ENCODE peak calls at places on chromosomes 16 and 17, in eight cellular contexts. Y, N, Z, H, K, O, L and J are unnamed samples. For H3K9me3, the result is how much of the 10 kb centered on the place peaks cover.

GRCh38 chr16:87431926-87432325 is 39.8 kb downstream of the MAP1LC3B start:
- DNase-seq in K (no peak), Z (no peak), Y (no peak), O (no peak), N (no peak), L (peak), H (no peak), J (peak)

GRCh38 chr16:85746431-85747227 is 4.3 kb downstream of the C16orf74 start:
- DNase-seq in L (no peak), N (no peak), O (no peak), H (no peak), Z (no peak), Y (no peak), K (no peak), J (peak)

GRCh38 chr17:45247429-45248131 is 14.3 kb downstream of the SPATA32 start:
- DNase-seq in N (peak), K (peak), O (peak), Z (peak), Y (peak), H (peak), L (peak), J (no peak)

GRCh38 chr16:55480228-55480655 is 1.2 kb downstream of the MMP2 start:
- DNase-seq in N (peak), L (peak), O (peak), H (no peak), Z (peak), K (no peak), Y (peak), J (peak)

GRCh38 chr17:57685499-57686132 is 59.5 kb downstream of the CCDC182 start:
- DNase-seq in H (no peak), O (no peak), N (no peak), Z (no peak), L (no peak), K (no peak), Y (no peak), J (no peak)

GRCh38 chr17:42268236-42268635 is 8.0 kb downstream of the STAT5B start:
- DNase-seq in H (no peak), N (no peak), Y (no peak), K (no peak), O (no peak), Z (no peak), L (no peak), J (no peak)

GRCh38 chr17:73232587-73233373 is 28.9 kb downstream of the CPSF4L start:
- DNase-seq in L (peak), O (peak), K (no peak), H (peak), Y (peak), N (no peak), Z (no peak), J (peak)

GRCh38 chr16:86080982-86081381 is 182.0 kb downstream of the IRF8 start:
- DNase-seq in Z (no peak), O (no peak), H (no peak), L (no peak), N (no peak), K (no peak), Y (no peak), J (no peak)

GRCh38 chr17:992933-993332 is 4.0 kb upstream of the TIMM22 start:
- DNase-seq in Z (no peak), N (no peak), K (no peak), H (no peak), O (no peak), L (no peak), Y (no peak), J (no peak)

GRCh38 chr17:38893612-38894011 is 23.8 kb downstream of the LASP1 start:
- DNase-seq in H (no peak), L (no peak), O (peak), N (no peak), K (no peak), Y (peak), Z (peak), J (no peak)

GRCh38 chr17:72764632-72765041 is 327.9 kb downstream of the SLC39A11 start:
- DNase-seq in O (no peak), Y (no peak), N (no peak), Z (no peak), L (no peak), K (no peak), H (no peak), J (peak)

GRCh38 chr16:70556063-70556462 is 32.4 kb downstream of the SF3B3 start:
- DNase-seq in Y (no peak), K (no peak), O (no peak), N (no peak), Z (no peak), L (no peak), H (no peak), J (no peak)

GRCh38 chr16:51151435-51151950 is 423 bp upstream of the SALL1 start:
- DNase-seq in L (peak), H (no peak), Y (no peak), K (no peak), N (peak), O (peak), Z (no peak), J (peak)
- H3K4me3 ChIP-seq in L (peak), H (no peak), Y (no peak), K (no peak), N (peak), O (peak), Z (peak), J (peak)

GRCh38 chr16:11484691-11485258 is 101.9 kb downstream of the LITAF start:
- DNase-seq in Y (peak), N (no peak), O (no peak), H (no peak), L (no peak), Z (no peak), K (no peak), J (peak)
- H3K9me3 ChIP-seq in Y (under half), N (under half), O (under half), H (under half), L (under half), Z (under half), K (under half), J (under half)

DNA sequence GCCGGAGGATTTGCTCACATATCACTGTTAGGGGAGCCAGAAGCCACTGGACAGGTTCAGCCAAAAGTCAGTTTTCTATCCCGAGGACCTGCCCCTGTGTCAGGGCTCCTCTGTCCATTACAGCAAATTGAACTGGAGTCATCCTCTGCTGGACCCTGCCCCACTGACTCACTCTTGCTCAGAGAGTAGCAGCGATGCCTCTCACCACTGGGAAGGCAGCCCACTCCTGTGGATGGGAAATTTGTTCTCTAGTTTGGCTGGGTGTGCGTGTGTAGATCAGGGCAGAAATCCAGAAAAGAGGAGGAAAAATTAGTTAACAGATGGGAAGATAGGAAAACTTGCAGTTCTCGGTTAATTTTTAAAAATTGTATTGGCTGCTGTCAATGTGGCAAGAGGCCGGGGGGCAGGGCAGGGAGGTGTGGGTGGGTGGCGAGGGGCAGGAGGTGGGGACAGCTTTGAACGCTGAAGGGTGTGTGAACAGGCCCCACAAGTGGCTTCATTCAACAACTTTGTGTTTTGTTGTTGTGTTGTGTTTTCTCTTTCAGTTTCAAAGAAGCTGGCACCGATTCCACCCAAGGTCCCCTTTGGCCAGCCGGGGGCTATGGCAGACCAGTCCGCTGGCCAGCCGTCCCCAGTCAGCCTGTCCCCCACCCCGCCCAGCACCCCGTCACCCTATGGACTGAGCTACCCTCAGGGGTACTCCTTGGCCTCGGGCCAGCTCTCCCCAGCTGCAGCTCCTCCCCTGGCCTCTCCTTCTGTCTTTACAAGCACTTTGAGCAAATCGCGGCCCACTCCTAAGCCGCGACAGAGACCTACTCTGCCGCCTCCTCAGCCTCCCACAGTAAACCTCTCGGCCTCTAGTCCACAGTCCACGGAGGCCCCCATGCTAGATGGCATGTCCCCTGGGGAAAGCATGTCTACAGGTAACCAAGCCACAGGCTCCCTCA is 33.6 kb downstream of the ELAC2 start:
- DNase-seq in Y (no peak), H (no peak), Z (peak), K (no peak), O (no peak), N (peak), L (peak), J (peak)
- H3K4me3 ChIP-seq in Y (no peak), H (no peak), Z (peak), K (no peak), O (no peak), N (no peak), L (peak), J (peak)

GRCh38 chr16:35629001-35629400 is 2169.6 kb downstream of the TP53TG3F start:
- DNase-seq in Y (no peak), H (no peak), O (no peak), L (no peak), N (no peak), K (no peak), Z (no peak), J (no peak)
- H3K9me3 ChIP-seq in Y (under half), H (under half), O (under half), L (under half), N (under half), K (under half), Z (under half), J (under half)

GRCh38 chr17:69516911-69517310 is 102.4 kb downstream of the MAP2K6 start:
- DNase-seq in L (peak), Y (no peak), N (no peak), Z (no peak), K (no peak), H (peak), O (no peak), J (no peak)
- H3K4me3 ChIP-seq in L (no peak), Y (no peak), N (no peak), Z (no peak), K (no peak), H (no peak), O (no peak), J (no peak)